ENCODE peak calls at places on chromosome 11, in six cellular contexts. I is lower leg skin, T is H9, R is nephron progenitor cell, E is cardiac fibroblast, K is lung. J is an unnamed sample.

GRCh38 chr11:3920148-3920852 is 64.8 kb downstream of the STIM1 start:
- DNase-seq in I (peak), T (no peak), R (no peak), E (peak), K (peak), J (no peak)

GRCh38 chr11:117239295-117239694 is 6.8 kb downstream of the RNF214 start:
- DNase-seq in I (no peak), T (no peak), R (no peak), E (peak), K (no peak), J (no peak)

GRCh38 chr11:86291466-86292262 is 10.4 kb upstream of the HIKESHI start:
- DNase-seq in I (no peak), T (peak), R (peak), E (peak), K (peak), J (peak)

GRCh38 chr11:1438967-1439330 is 47.6 kb downstream of the MOB2 start:
- DNase-seq in I (no peak), T (no peak), R (no peak), E (no peak), K (no peak), J (no peak)

GRCh38 chr11:2305862-2306823 is 4.3 kb downstream of the TSPAN32 start:
- DNase-seq in I (peak), T (peak), R (no peak), E (peak), K (peak), J (no peak)

GRCh38 chr11:130476200-130476921 is 27.9 kb downstream of the ADAMTS15 start:
- DNase-seq in I (peak), T (no peak), R (no peak), E (no peak), K (no peak), J (no peak)

GRCh38 chr11:97965849-97966646 is 1054.7 kb upstream of the CNTN5 start:
- DNase-seq in I (no peak), T (no peak), R (no peak), E (peak), K (no peak), J (no peak)

GRCh38 chr11:112784323-112785073 is 176.7 kb upstream of the NCAM1 start:
- DNase-seq in I (peak), T (no peak), R (peak), E (peak), K (no peak), J (no peak)

GRCh38 chr11:37988031-37988430 is 1390.0 kb upstream of the RAG2 start:
- DNase-seq in I (no peak), T (no peak), R (no peak), E (peak), K (no peak), J (no peak)

GRCh38 chr11:111310723-111311122 is 12.4 kb downstream of the POU2AF3 start:
- DNase-seq in I (no peak), T (no peak), R (no peak), E (no peak), K (no peak), J (no peak)

GRCh38 chr11:125918140-125918840 is 14.0 kb downstream of the DDX25 start:
- DNase-seq in I (no peak), T (no peak), R (no peak), E (no peak), K (no peak), J (no peak)
- TF ChIP-seq CTCF in I (no peak), T (peak), R (no peak), E (no peak), K (no peak), J (no peak)

DNA sequence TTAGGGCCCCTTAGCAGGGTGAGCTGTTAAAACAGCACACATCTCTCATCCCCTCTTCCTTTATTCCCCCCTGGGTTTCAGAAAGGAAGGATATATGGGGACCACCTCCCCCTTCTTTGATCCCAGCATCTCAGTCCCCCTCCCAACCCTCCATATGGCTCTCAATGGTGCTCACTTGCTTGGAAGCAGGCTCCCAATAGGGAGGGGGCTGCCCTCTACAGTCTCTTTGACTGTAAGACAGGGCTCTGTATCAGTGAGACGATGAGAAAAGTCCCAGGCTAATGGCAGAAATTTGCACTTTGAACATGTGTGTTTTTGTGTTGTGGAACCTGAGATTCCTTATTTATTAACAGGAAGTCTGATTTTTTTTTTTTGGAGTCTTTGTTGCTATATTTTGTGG is 4.2 kb upstream of the CNTF start:
- DNase-seq in I (no peak), T (no peak), R (no peak), E (no peak), K (no peak), J (no peak)
- TF ChIP-seq CTCF in I (no peak), T (peak), R (no peak), E (peak), K (no peak), J (no peak)

GRCh38 chr11:6602096-6602940 is 1.1 kb downstream of the RRP8 start:
- DNase-seq in I (peak), T (no peak), R (no peak), E (no peak), K (peak), J (no peak)

GRCh38 chr11:6601041-6601461 is 2.4 kb downstream of the RRP8 start:
- DNase-seq in I (no peak), T (no peak), R (no peak), E (no peak), K (no peak), J (no peak)

GRCh38 chr11:6606471-6607189 is 3.1 kb downstream of the ILK start:
- DNase-seq in I (peak), T (peak), R (peak), E (peak), K (peak), J (peak)

GRCh38 chr11:6604081-6604626 is 580 bp downstream of the ILK start:
- DNase-seq in I (peak), T (peak), R (peak), E (peak), K (peak), J (peak)

GRCh38 chr11:6603287-6604080 is at the start of the genes ILK and RRP8:
- DNase-seq in I (peak), T (peak), R (peak), E (peak), K (peak), J (peak)
- TF ChIP-seq CTCF in I (no peak), T (no peak), R (no peak), E (peak), K (no peak), J (no peak)

GRCh38 chr11:62856333-62856910 is 17.0 kb upstream of the WDR74 start:
- DNase-seq in I (no peak), T (no peak), R (no peak), E (no peak), K (no peak), J (no peak)

GRCh38 chr11:62854013-62854824 is 14.8 kb upstream of the WDR74 start:
- DNase-seq in I (no peak), T (no peak), R (no peak), E (no peak), K (no peak), J (no peak)

GRCh38 chr11:62857541-62857982 is 18.2 kb upstream of the WDR74 start:
- DNase-seq in I (no peak), T (no peak), R (no peak), E (no peak), K (no peak), J (no peak)

GRCh38 chr11:62854825-62855570 is 15.6 kb upstream of the WDR74 start:
- DNase-seq in I (no peak), T (no peak), R (no peak), E (no peak), K (no peak), J (no peak)

GRCh38 chr11:62855571-62856332 is 16.4 kb upstream of the WDR74 start:
- DNase-seq in I (peak), T (peak), R (peak), E (peak), K (peak), J (peak)
- TF ChIP-seq CTCF in I (no peak), T (no peak), R (no peak), E (no peak), K (no peak), J (no peak)

DNA sequence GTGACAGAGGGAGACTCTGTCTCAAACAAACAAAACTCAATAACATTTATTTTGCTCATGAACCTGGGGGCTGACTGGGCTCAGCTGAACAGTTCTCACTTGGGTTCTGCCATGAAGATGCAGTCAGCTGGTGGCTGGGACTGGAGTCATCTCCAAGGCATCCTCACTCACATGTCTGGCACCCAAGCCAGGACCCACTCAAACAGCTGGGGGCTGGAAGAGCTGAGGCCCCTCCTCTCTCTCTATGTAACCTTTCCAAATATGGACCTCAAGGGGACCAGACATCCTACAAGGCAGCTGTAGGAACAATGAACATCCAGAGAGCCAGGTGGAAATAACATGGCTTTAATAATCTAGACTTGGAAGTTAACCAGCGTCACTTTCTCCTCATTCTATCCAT is 16.8 kb downstream of the HSPA8 start:
- DNase-seq in I (no peak), T (no peak), R (no peak), E (no peak), K (no peak), J (no peak)
- TF ChIP-seq CTCF in I (no peak), T (no peak), R (no peak), E (no peak), K (no peak), J (no peak)

DNA sequence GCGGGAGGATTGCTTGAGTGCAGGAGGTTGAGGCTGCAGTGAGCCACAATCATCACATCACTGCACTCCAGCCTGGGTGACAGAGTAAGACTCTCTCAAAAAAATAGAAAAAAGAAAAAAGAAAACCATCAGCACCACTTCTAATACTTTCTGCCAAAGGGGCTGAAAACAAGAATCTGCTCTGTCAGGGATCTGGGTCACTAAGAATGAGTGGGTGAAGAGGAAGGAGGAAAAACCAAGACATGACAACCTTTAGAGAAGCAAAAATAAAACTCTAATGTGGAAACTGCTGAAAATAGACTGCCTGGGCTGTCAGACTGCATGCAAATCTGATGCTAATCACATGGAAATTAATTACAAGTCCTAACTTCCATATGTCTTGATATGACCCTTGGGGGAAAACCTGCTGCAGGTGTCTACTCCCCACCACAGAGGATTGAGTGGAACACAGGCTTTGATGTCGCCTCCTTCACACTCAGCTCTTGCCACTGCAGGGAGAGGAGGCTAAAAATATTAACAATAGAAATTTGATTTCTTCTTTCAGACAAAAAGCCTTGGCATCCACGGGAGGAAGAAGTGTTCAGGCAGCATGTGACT is 62.5 kb upstream of the CRTAM start:
- DNase-seq in I (no peak), T (no peak), R (no peak), E (no peak), K (no peak), J (no peak)
- TF ChIP-seq CTCF in I (no peak), T (no peak), R (no peak), E (no peak), K (no peak), J (no peak)

GRCh38 chr11:27204527-27204926 is 158.5 kb downstream of the CCDC34 start:
- DNase-seq in I (no peak), T (peak), R (peak), E (peak), K (no peak), J (peak)
- TF ChIP-seq CTCF in I (no peak), T (peak), R (no peak), E (peak), K (no peak), J (peak)

GRCh38 chr11:61380914-61381313 is 11.5 kb upstream of the TMEM216 start:
- DNase-seq in I (no peak), T (no peak), R (no peak), E (no peak), K (no peak), J (no peak)

GRCh38 chr11:61390161-61390560 is 2.2 kb upstream of the TMEM216 start:
- DNase-seq in I (no peak), T (no peak), R (no peak), E (no peak), K (no peak), J (no peak)

GRCh38 chr11:61378713-61379313 is 13.6 kb upstream of the TMEM216 start:
- DNase-seq in I (no peak), T (no peak), R (no peak), E (peak), K (no peak), J (no peak)

GRCh38 chr11:61384271-61385242 is 7.8 kb upstream of the TMEM216 start:
- DNase-seq in I (no peak), T (peak), R (no peak), E (peak), K (no peak), J (peak)
- TF ChIP-seq CTCF in I (no peak), T (peak), R (no peak), E (peak), K (no peak), J (no peak)

GRCh38 chr11:62034045-62034355 is 66.6 kb upstream of the FTH1 start:
- DNase-seq in I (no peak), T (no peak), R (no peak), E (no peak), K (no peak), J (no peak)
- TF ChIP-seq CTCF in I (no peak), T (no peak), R (no peak), E (no peak), K (no peak), J (no peak)

J was measured in glutamatergic neuron.